ENCODE peak calls at places on chromosomes 3 and 15, in five cellular contexts. F is cardiac muscle cell, H is Panc1, Q is A673, A is astrocyte. L is an unnamed sample. For H3K4me1, the result is how much of the 10 kb centered on the place peaks cover.

GRCh38 chr15:83285979-83286553 is 1.6 kb upstream of the BNC1 start:
- DNase-seq in F (no peak), H (no peak), Q (no peak), A (peak), L (peak)

GRCh38 chr15:31268911-31269784 is 57.5 kb upstream of the KLF13 start:
- DNase-seq in F (peak), H (no peak), Q (no peak), A (no peak), L (no peak)

GRCh38 chr3:71380096-71380495 is 203.4 kb downstream of the FOXP1 start:
- DNase-seq in F (no peak), H (no peak), Q (no peak), A (peak), L (no peak)

GRCh38 chr3:164897335-164897734 is 181.0 kb downstream of the SI start:
- DNase-seq in F (peak), H (no peak), Q (peak), A (no peak), L (no peak)

GRCh38 chr3:61844346-61844745 is 283.0 kb downstream of the PTPRG start:
- DNase-seq in F (no peak), H (no peak), Q (no peak), A (no peak), L (no peak)

GRCh38 chr3:89186446-89186845 is 79.0 kb downstream of the EPHA3 start:
- DNase-seq in F (no peak), H (no peak), Q (peak), A (no peak), L (no peak)

GRCh38 chr15:78329625-78330024 is 10.5 kb upstream of the CRABP1 start:
- DNase-seq in F (no peak), H (no peak), Q (no peak), A (no peak), L (no peak)

GRCh38 chr3:21509706-21510105 is 241.3 kb downstream of the ZNF385D start:
- DNase-seq in F (no peak), H (no peak), Q (no peak), A (no peak), L (no peak)

GRCh38 chr3:43882976-43883680 is 192.4 kb downstream of the ABHD5 start:
- DNase-seq in F (no peak), H (no peak), Q (no peak), A (no peak), L (no peak)

GRCh38 chr3:182485306-182485705 is 308.0 kb upstream of the ATP11B start:
- DNase-seq in F (no peak), H (no peak), Q (no peak), A (no peak), L (no peak)

GRCh38 chr3:13700362-13700761 is 151.4 kb downstream of the FBLN2 start:
- DNase-seq in F (no peak), H (no peak), Q (no peak), A (no peak), L (no peak)

GRCh38 chr3:9916346-9916733 is 558 bp upstream of the IL17RC start:
- DNase-seq in F (no peak), H (no peak), Q (no peak), A (no peak), L (no peak)

GRCh38 chr15:45402955-45403892 is 24.9 kb upstream of the GATM start:
- DNase-seq in F (peak), H (no peak), Q (peak), A (peak), L (no peak)

GRCh38 chr15:35141743-35142356 is 56.8 kb upstream of the NANOGP8 start:
- DNase-seq in F (peak), H (no peak), Q (peak), A (peak), L (no peak)

GRCh38 chr3:15528881-15529537 is 7.5 kb upstream of the COLQ start:
- DNase-seq in F (no peak), H (no peak), Q (no peak), A (no peak), L (no peak)

GRCh38 chr15:29090617-29091466 is 178.8 kb downstream of the NSMCE3 start:
- DNase-seq in F (peak), H (no peak), Q (peak), A (no peak), L (no peak)

GRCh38 chr3:23402728-23403505 is 199.8 kb downstream of the UBE2E2 start:
- DNase-seq in F (no peak), H (no peak), Q (no peak), A (no peak), L (no peak)

GRCh38 chr3:24763421-24763820 is 268.8 kb upstream of the THRB start:
- DNase-seq in F (no peak), H (no peak), Q (no peak), A (peak), L (no peak)

GRCh38 chr15:77282333-77282732 is 137.6 kb downstream of the PEAK1 start:
- DNase-seq in F (no peak), H (no peak), Q (no peak), A (peak), L (no peak)

GRCh38 chr3:42707620-42708355 is 5.2 kb upstream of the HHATL start:
- DNase-seq in F (no peak), H (no peak), Q (no peak), A (no peak), L (no peak)

GRCh38 chr3:171155122-171155700 is 128.7 kb upstream of the SLC2A2 start:
- DNase-seq in F (no peak), H (no peak), Q (no peak), A (no peak), L (peak)

GRCh38 chr15:93656041-93656440 is 567.0 kb upstream of the RGMA start:
- DNase-seq in F (no peak), H (no peak), Q (no peak), A (no peak), L (no peak)

GRCh38 chr15:44798815-44799214 is 62.5 kb downstream of the TRIM69 start:
- DNase-seq in F (no peak), H (no peak), Q (peak), A (no peak), L (no peak)

GRCh38 chr15:67077641-67078215 is 12.3 kb downstream of the SMAD3 start:
- DNase-seq in F (no peak), H (no peak), Q (no peak), A (no peak), L (no peak)

GRCh38 chr15:67079361-67079760 is 14.0 kb downstream of the SMAD3 start:
- DNase-seq in F (no peak), H (no peak), Q (no peak), A (no peak), L (no peak)

GRCh38 chr15:67082007-67082536 is 16.7 kb downstream of the SMAD3 start:
- DNase-seq in F (no peak), H (no peak), Q (no peak), A (no peak), L (no peak)

GRCh38 chr15:67080900-67081431 is 15.6 kb downstream of the SMAD3 start:
- DNase-seq in F (no peak), H (no peak), Q (peak), A (peak), L (no peak)

GRCh38 chr15:67080118-67080899 is 14.9 kb downstream of the SMAD3 start:
- DNase-seq in F (no peak), H (no peak), Q (no peak), A (peak), L (no peak)
- H3K4me1 ChIP-seq in F (under half), H (half or more), Q (under half), A (half or more), L (half or more)

GRCh38 chr15:64743691-64744090 is 31.7 kb downstream of the RBPMS2 start:
- DNase-seq in F (no peak), H (no peak), Q (no peak), A (no peak), L (no peak)

GRCh38 chr15:64740361-64741170 is 34.8 kb downstream of the RBPMS2 start:
- DNase-seq in F (no peak), H (no peak), Q (peak), A (peak), L (peak)

GRCh38 chr15:64746356-64746755 is 29.0 kb downstream of the RBPMS2 start:
- DNase-seq in F (no peak), H (no peak), Q (no peak), A (no peak), L (no peak)

GRCh38 chr15:64742385-64742784 is 33.0 kb downstream of the RBPMS2 start:
- DNase-seq in F (no peak), H (no peak), Q (no peak), A (no peak), L (no peak)

GRCh38 chr15:64742921-64743320 is 32.5 kb downstream of the RBPMS2 start:
- DNase-seq in F (no peak), H (no peak), Q (no peak), A (no peak), L (no peak)
- H3K27ac ChIP-seq in F (peak), H (no peak), Q (no peak), A (no peak), L (no peak)

DNA sequence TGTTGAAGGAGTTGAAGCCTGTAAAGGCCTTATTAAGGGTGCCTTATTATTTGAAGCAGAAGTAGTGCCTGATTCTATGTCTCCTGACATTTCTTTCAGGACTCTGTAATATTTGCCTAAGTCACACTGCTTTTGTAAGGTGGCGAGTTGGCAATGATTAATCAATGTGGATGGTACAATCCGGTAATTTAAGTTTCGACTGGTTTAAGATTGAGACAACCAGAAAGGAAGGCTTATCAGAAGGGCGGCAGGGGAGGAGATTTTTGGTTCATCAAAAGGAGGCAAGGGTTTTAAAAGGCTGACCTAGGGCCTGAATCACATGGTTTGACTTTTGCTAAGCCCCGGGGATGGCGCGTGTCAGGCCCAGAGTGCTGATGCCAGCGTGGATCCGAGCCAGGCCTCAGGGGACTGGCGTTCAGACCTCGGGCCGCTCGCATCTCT is 830 bp upstream of the RNF13 start:
- DNase-seq in F (no peak), H (peak), Q (peak), A (no peak), L (no peak)
- H3K4me1 ChIP-seq in F (under half), H (under half), Q (under half), A (under half), L (under half)

GRCh38 chr3:146036289-146036688 is 124.7 kb downstream of the PLOD2 start:
- DNase-seq in F (no peak), H (no peak), Q (no peak), A (no peak), L (no peak)
- H3K27ac ChIP-seq in F (no peak), H (no peak), Q (no peak), A (no peak), L (no peak)

GRCh38 chr3:133943639-133944131 is 48.0 kb upstream of the RAB6B start:
- DNase-seq in F (no peak), H (peak), Q (no peak), A (peak), L (peak)
- H3K4me1 ChIP-seq in F (under half), H (half or more), Q (under half), A (under half), L (under half)

GRCh38 chr15:74261685-74262084 is 25.6 kb downstream of the CCDC33 start:
- DNase-seq in F (no peak), H (no peak), Q (no peak), A (no peak), L (no peak)

GRCh38 chr15:74263473-74263872 is 27.3 kb downstream of the CCDC33 start:
- DNase-seq in F (no peak), H (no peak), Q (no peak), A (no peak), L (no peak)

GRCh38 chr15:74262635-74263034 is 26.5 kb downstream of the CCDC33 start:
- DNase-seq in F (no peak), H (no peak), Q (no peak), A (no peak), L (no peak)

GRCh38 chr15:74265046-74265639 is 29.0 kb downstream of the CCDC33 start:
- DNase-seq in F (peak), H (no peak), Q (peak), A (peak), L (no peak)

DNA sequence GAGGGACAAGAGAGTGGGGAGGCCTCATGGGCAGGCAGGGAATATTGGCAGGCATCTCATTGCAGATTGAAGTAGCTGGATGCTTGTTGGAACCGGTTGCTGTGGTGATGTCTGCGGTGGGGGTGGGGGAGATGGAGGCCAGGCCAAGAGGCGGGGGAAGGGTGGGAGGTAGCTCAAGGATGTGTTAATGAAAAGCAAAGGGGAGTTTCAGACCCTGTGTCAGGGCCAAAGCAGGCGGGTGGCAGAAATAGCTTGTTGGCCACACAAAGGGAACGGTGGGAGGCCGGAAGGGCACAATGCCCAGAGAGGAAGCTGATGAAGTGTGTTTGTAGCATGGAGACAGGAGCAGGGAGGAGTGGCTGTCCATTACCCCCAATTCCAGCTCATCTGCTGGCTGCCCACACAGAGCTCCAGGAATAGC is 28.0 kb downstream of the CCDC33 start:
- DNase-seq in F (no peak), H (no peak), Q (no peak), A (no peak), L (no peak)
- H3K27ac ChIP-seq in F (no peak), H (no peak), Q (no peak), A (no peak), L (no peak)

GRCh38 chr15:74011610-74012009 is 17.1 kb downstream of the PML start:
- DNase-seq in F (no peak), H (no peak), Q (no peak), A (peak), L (no peak)

GRCh38 chr15:74010929-74011540 is 16.5 kb downstream of the PML start:
- DNase-seq in F (no peak), H (no peak), Q (no peak), A (no peak), L (no peak)

GRCh38 chr15:74006774-74007639 is 12.5 kb downstream of the PML start:
- DNase-seq in F (no peak), H (no peak), Q (no peak), A (no peak), L (no peak)

GRCh38 chr15:74008901-74009300 is 14.4 kb downstream of the PML start:
- DNase-seq in F (no peak), H (no peak), Q (no peak), A (no peak), L (no peak)

GRCh38 chr15:74007820-74008371 is 13.4 kb downstream of the PML start:
- DNase-seq in F (no peak), H (no peak), Q (no peak), A (no peak), L (no peak)
- H3K4me1 ChIP-seq in F (under half), H (under half), Q (under half), A (under half), L (under half)

GRCh38 chr3:130420466-130420865 is 75.0 kb downstream of the COL6A5 start:
- DNase-seq in F (no peak), H (no peak), Q (no peak), A (no peak), L (no peak)

GRCh38 chr3:130424837-130425236 is 79.4 kb downstream of the COL6A5 start:
- DNase-seq in F (no peak), H (no peak), Q (no peak), A (no peak), L (no peak)

GRCh38 chr3:130425484-130425883 is 80.0 kb downstream of the COL6A5 start:
- DNase-seq in F (no peak), H (no peak), Q (peak), A (no peak), L (no peak)

DNA sequence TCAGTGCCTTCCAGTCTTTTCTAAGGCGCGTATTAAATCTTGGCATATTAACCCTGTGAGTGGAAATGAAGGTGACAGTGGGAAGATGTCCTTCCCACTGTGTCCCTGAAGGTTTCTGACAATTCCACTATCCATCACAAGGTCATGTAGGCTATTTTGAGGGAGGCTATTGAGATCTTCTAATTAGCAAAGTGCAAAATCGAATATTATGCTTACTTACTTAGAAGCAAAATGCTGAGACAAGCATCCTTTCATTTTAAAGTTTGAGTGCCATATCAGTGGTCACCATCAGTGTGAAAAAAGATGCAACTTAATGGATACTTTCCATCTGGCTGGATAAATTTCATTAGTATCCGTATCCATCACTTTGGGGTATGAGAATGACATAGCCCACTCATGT is 77.6 kb downstream of the COL6A5 start:
- DNase-seq in F (no peak), H (no peak), Q (no peak), A (no peak), L (no peak)
- H3K27ac ChIP-seq in F (no peak), H (no peak), Q (no peak), A (no peak), L (no peak)

GRCh38 chr3:72996473-72997333 is at the start of gene PPP4R2:
- DNase-seq in F (peak), H (no peak), Q (peak), A (peak), L (peak)

GRCh38 chr3:72996121-72996472 is 514 bp upstream of the PPP4R2 start:
- DNase-seq in F (no peak), H (no peak), Q (no peak), A (no peak), L (no peak)

GRCh38 chr3:72995337-72995736 is 1.3 kb upstream of the PPP4R2 start:
- DNase-seq in F (no peak), H (no peak), Q (no peak), A (no peak), L (no peak)

GRCh38 chr3:72998489-72998888 is 1.9 kb downstream of the PPP4R2 start:
- DNase-seq in F (no peak), H (no peak), Q (no peak), A (no peak), L (no peak)

GRCh38 chr3:72997421-72997961 is 880 bp downstream of the PPP4R2 start:
- DNase-seq in F (peak), H (no peak), Q (peak), A (peak), L (no peak)
- H3K4me1 ChIP-seq in F (under half), H (under half), Q (under half), A (under half), L (under half)

GRCh38 chr3:38006445-38006995 is 15.9 kb downstream of the VILL start:
- DNase-seq in F (no peak), H (no peak), Q (no peak), A (no peak), L (no peak)
- H3K27ac ChIP-seq in F (no peak), H (no peak), Q (no peak), A (no peak), L (no peak)

L was measured in keratinocyte.